ENCODE peak calls at places on chromosomes 4 and X, in seven cellular contexts. One of them, this sample, is unnamed.

GRCh38 chr4:143762511-143762910 is 62.0 kb upstream of the FREM3 start:
- DNase-seq in astrocyte: no peak
- DNase-seq in lung: no peak
- DNase-seq in CD4-positive, CD25-positive, alpha-beta regulatory T cell: no peak
- DNase-seq in A549: no peak
- DNase-seq in GM06990: no peak
- DNase-seq in astrocyte of the spinal cord: no peak
- DNase-seq in this sample: no peak

GRCh38 chr4:24850669-24851068 is 55.3 kb downstream of the SOD3 start:
- DNase-seq in astrocyte: peak
- DNase-seq in lung: no peak
- DNase-seq in CD4-positive, CD25-positive, alpha-beta regulatory T cell: no peak
- DNase-seq in A549: peak
- DNase-seq in GM06990: no peak
- DNase-seq in astrocyte of the spinal cord: peak
- DNase-seq in this sample: peak

GRCh38 chr4:102799816-102800215 is 27.5 kb downstream of the UBE2D3 start:
- DNase-seq in astrocyte: no peak
- DNase-seq in lung: no peak
- DNase-seq in CD4-positive, CD25-positive, alpha-beta regulatory T cell: no peak
- DNase-seq in A549: no peak
- DNase-seq in GM06990: no peak
- DNase-seq in astrocyte of the spinal cord: peak
- DNase-seq in this sample: no peak

GRCh38 chrX:136586386-136586785 is 54.4 kb downstream of the VGLL1 start:
- DNase-seq in astrocyte: peak
- DNase-seq in lung: no peak
- DNase-seq in CD4-positive, CD25-positive, alpha-beta regulatory T cell: no peak
- DNase-seq in A549: no peak
- DNase-seq in GM06990: no peak
- DNase-seq in astrocyte of the spinal cord: peak
- DNase-seq in this sample: no peak

GRCh38 chr4:69689530-69690111 is 36.6 kb upstream of the UGT2A1 start:
- DNase-seq in astrocyte: peak
- DNase-seq in lung: no peak
- DNase-seq in CD4-positive, CD25-positive, alpha-beta regulatory T cell: no peak
- DNase-seq in A549: peak
- DNase-seq in GM06990: peak
- DNase-seq in astrocyte of the spinal cord: peak
- DNase-seq in this sample: no peak

GRCh38 chr4:93237526-93237925 is 591.0 kb upstream of the ATOH1 start:
- DNase-seq in astrocyte: no peak
- DNase-seq in lung: no peak
- DNase-seq in CD4-positive, CD25-positive, alpha-beta regulatory T cell: no peak
- DNase-seq in A549: no peak
- DNase-seq in GM06990: no peak
- DNase-seq in astrocyte of the spinal cord: no peak
- DNase-seq in this sample: no peak

GRCh38 chr4:128600410-128600809 is 209.1 kb upstream of the JADE1 start:
- DNase-seq in astrocyte: no peak
- DNase-seq in lung: no peak
- DNase-seq in CD4-positive, CD25-positive, alpha-beta regulatory T cell: no peak
- DNase-seq in A549: no peak
- DNase-seq in GM06990: no peak
- DNase-seq in astrocyte of the spinal cord: peak
- DNase-seq in this sample: no peak

GRCh38 chrX:124606724-124607123 is 260.4 kb downstream of the SH2D1A start:
- DNase-seq in astrocyte: no peak
- DNase-seq in lung: no peak
- DNase-seq in CD4-positive, CD25-positive, alpha-beta regulatory T cell: no peak
- DNase-seq in A549: no peak
- DNase-seq in GM06990: no peak
- DNase-seq in astrocyte of the spinal cord: no peak
- DNase-seq in this sample: no peak

GRCh38 chr4:100421356-100421978 is 96.4 kb downstream of the EMCN start:
- DNase-seq in astrocyte: peak
- DNase-seq in lung: no peak
- DNase-seq in CD4-positive, CD25-positive, alpha-beta regulatory T cell: no peak
- DNase-seq in A549: peak
- DNase-seq in GM06990: no peak
- DNase-seq in astrocyte of the spinal cord: peak
- DNase-seq in this sample: no peak

GRCh38 chr4:162847945-162848549 is 318.6 kb downstream of the NAF1 start:
- DNase-seq in astrocyte: no peak
- DNase-seq in lung: no peak
- DNase-seq in CD4-positive, CD25-positive, alpha-beta regulatory T cell: no peak
- DNase-seq in A549: no peak
- DNase-seq in GM06990: no peak
- DNase-seq in astrocyte of the spinal cord: no peak
- DNase-seq in this sample: no peak

GRCh38 chr4:79915276-79915675 is 157.8 kb downstream of the ANTXR2 start:
- DNase-seq in astrocyte: no peak
- DNase-seq in lung: no peak
- DNase-seq in CD4-positive, CD25-positive, alpha-beta regulatory T cell: no peak
- DNase-seq in A549: no peak
- DNase-seq in GM06990: no peak
- DNase-seq in astrocyte of the spinal cord: no peak
- DNase-seq in this sample: no peak

GRCh38 chr4:188941524-188942109 is 802.4 kb downstream of the TRIML1 start:
- DNase-seq in astrocyte: peak
- DNase-seq in lung: no peak
- DNase-seq in CD4-positive, CD25-positive, alpha-beta regulatory T cell: no peak
- DNase-seq in A549: peak
- DNase-seq in GM06990: no peak
- DNase-seq in astrocyte of the spinal cord: peak
- DNase-seq in this sample: peak

GRCh38 chr4:39698424-39699009 is 581 bp downstream of the UBE2K start:
- DNase-seq in astrocyte: peak
- DNase-seq in lung: peak
- DNase-seq in CD4-positive, CD25-positive, alpha-beta regulatory T cell: no peak
- DNase-seq in A549: no peak
- DNase-seq in GM06990: no peak
- DNase-seq in astrocyte of the spinal cord: peak
- DNase-seq in this sample: peak

GRCh38 chr4:11475871-11476270 is 47.2 kb upstream of the HS3ST1 start:
- DNase-seq in astrocyte: no peak
- DNase-seq in lung: no peak
- DNase-seq in CD4-positive, CD25-positive, alpha-beta regulatory T cell: no peak
- DNase-seq in A549: no peak
- DNase-seq in GM06990: no peak
- DNase-seq in astrocyte of the spinal cord: no peak
- DNase-seq in this sample: no peak

GRCh38 chrX:74009041-74009440 is 294.9 kb upstream of the ZCCHC13 start:
- DNase-seq in astrocyte: peak
- DNase-seq in lung: no peak
- DNase-seq in CD4-positive, CD25-positive, alpha-beta regulatory T cell: no peak
- DNase-seq in A549: no peak
- DNase-seq in GM06990: no peak
- DNase-seq in astrocyte of the spinal cord: no peak
- DNase-seq in this sample: peak

GRCh38 chr4:138561276-138561880 is 319.2 kb upstream of the SLC7A11 start:
- DNase-seq in astrocyte: no peak
- DNase-seq in lung: no peak
- DNase-seq in CD4-positive, CD25-positive, alpha-beta regulatory T cell: no peak
- DNase-seq in A549: no peak
- DNase-seq in GM06990: no peak
- DNase-seq in astrocyte of the spinal cord: no peak
- DNase-seq in this sample: no peak

GRCh38 chr4:74237425-74237966 is 70.8 kb upstream of the EPGN start:
- DNase-seq in astrocyte: no peak
- DNase-seq in lung: no peak
- DNase-seq in CD4-positive, CD25-positive, alpha-beta regulatory T cell: no peak
- DNase-seq in A549: no peak
- DNase-seq in GM06990: no peak
- DNase-seq in astrocyte of the spinal cord: no peak
- DNase-seq in this sample: no peak

GRCh38 chrX:49072712-49073095 is 1.1 kb downstream of the PRAF2 start:
- DNase-seq in astrocyte: no peak
- DNase-seq in lung: no peak
- DNase-seq in CD4-positive, CD25-positive, alpha-beta regulatory T cell: no peak
- DNase-seq in A549: no peak
- DNase-seq in GM06990: no peak
- DNase-seq in astrocyte of the spinal cord: no peak
- DNase-seq in this sample: no peak
- H3K4me3 ChIP-seq in astrocyte: peak
- H3K4me3 ChIP-seq in lung: no peak
- H3K4me3 ChIP-seq in CD4-positive, CD25-positive, alpha-beta regulatory T cell: peak
- H3K4me3 ChIP-seq in A549: peak
- H3K4me3 ChIP-seq in GM06990: no peak
- H3K4me3 ChIP-seq in astrocyte of the spinal cord: peak
- H3K4me3 ChIP-seq in this sample: peak

GRCh38 chr4:187108846-187109245 is 385.2 kb upstream of the FAT1 start:
- DNase-seq in astrocyte: no peak
- DNase-seq in lung: no peak
- DNase-seq in CD4-positive, CD25-positive, alpha-beta regulatory T cell: no peak
- DNase-seq in A549: no peak
- DNase-seq in GM06990: no peak
- DNase-seq in astrocyte of the spinal cord: peak
- DNase-seq in this sample: no peak
- H3K4me3 ChIP-seq in astrocyte: no peak
- H3K4me3 ChIP-seq in lung: no peak
- H3K4me3 ChIP-seq in CD4-positive, CD25-positive, alpha-beta regulatory T cell: no peak
- H3K4me3 ChIP-seq in A549: no peak
- H3K4me3 ChIP-seq in GM06990: no peak
- H3K4me3 ChIP-seq in astrocyte of the spinal cord: no peak
- H3K4me3 ChIP-seq in this sample: no peak

GRCh38 chr4:8278009-8278395 is 8.4 kb downstream of the HTRA3 start:
- DNase-seq in astrocyte: no peak
- DNase-seq in lung: no peak
- DNase-seq in CD4-positive, CD25-positive, alpha-beta regulatory T cell: no peak
- DNase-seq in A549: no peak
- DNase-seq in GM06990: no peak
- DNase-seq in astrocyte of the spinal cord: no peak
- DNase-seq in this sample: no peak

GRCh38 chr4:8276358-8277240 is 7.0 kb downstream of the HTRA3 start:
- DNase-seq in astrocyte: no peak
- DNase-seq in lung: no peak
- DNase-seq in CD4-positive, CD25-positive, alpha-beta regulatory T cell: no peak
- DNase-seq in A549: no peak
- DNase-seq in GM06990: no peak
- DNase-seq in astrocyte of the spinal cord: peak
- DNase-seq in this sample: peak

GRCh38 chr4:8275511-8275910 is 6.0 kb downstream of the HTRA3 start:
- DNase-seq in astrocyte: no peak
- DNase-seq in lung: no peak
- DNase-seq in CD4-positive, CD25-positive, alpha-beta regulatory T cell: no peak
- DNase-seq in A549: no peak
- DNase-seq in GM06990: no peak
- DNase-seq in astrocyte of the spinal cord: no peak
- DNase-seq in this sample: no peak

GRCh38 chr4:8278421-8279287 is 9.1 kb downstream of the HTRA3 start:
- DNase-seq in astrocyte: peak
- DNase-seq in lung: no peak
- DNase-seq in CD4-positive, CD25-positive, alpha-beta regulatory T cell: no peak
- DNase-seq in A549: no peak
- DNase-seq in GM06990: no peak
- DNase-seq in astrocyte of the spinal cord: peak
- DNase-seq in this sample: peak

GRCh38 chr4:8277356-8278008 is 7.9 kb downstream of the HTRA3 start:
- DNase-seq in astrocyte: no peak
- DNase-seq in lung: no peak
- DNase-seq in CD4-positive, CD25-positive, alpha-beta regulatory T cell: no peak
- DNase-seq in A549: no peak
- DNase-seq in GM06990: no peak
- DNase-seq in astrocyte of the spinal cord: no peak
- DNase-seq in this sample: no peak
- H3K4me3 ChIP-seq in astrocyte: no peak
- H3K4me3 ChIP-seq in lung: no peak
- H3K4me3 ChIP-seq in CD4-positive, CD25-positive, alpha-beta regulatory T cell: no peak
- H3K4me3 ChIP-seq in A549: no peak
- H3K4me3 ChIP-seq in GM06990: no peak
- H3K4me3 ChIP-seq in astrocyte of the spinal cord: no peak
- H3K4me3 ChIP-seq in this sample: no peak

DNA sequence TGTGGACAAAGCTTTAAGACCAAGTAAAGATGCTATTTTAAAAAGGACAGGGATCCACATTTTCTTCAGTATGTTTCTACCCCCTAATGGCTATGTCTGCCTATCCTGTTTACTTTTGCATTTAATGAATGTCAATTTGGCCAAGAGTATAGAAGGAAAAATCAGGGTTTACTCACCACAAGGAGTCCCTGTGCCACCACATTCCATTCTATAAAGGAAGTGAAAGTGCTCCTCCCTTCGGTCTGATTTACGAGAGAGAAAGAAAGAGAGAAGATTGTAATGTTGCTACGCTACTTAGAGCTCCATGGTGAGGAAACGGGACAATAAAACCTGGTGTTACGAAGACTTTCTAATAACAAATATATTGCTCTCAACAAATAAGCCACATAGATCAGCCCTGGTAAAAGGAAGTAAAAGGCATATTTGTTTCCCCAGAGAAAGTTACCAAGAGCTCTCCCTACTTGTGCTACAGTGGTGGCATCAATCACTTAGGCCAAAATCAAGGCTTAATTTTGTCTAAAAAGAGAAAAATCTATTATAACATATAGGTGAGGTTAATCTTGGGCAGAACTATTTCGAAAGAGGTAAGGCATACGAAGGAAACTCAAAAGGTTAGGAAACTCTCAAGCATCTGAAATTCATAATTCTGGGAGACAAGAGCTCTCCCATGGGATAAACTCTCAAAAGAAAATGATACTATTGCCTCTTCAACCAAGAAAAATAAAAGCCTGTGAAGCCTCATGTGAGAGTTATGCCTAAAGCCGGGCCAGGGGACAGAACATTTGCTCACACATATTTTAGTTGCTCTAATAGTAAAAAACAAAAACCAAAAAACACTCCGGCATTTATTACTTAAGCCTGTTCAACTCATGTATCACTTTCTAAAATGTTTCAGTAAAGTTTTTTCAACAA is 29.5 kb downstream of the TAPT1 start:
- DNase-seq in astrocyte: peak
- DNase-seq in lung: no peak
- DNase-seq in CD4-positive, CD25-positive, alpha-beta regulatory T cell: no peak
- DNase-seq in A549: peak
- DNase-seq in GM06990: no peak
- DNase-seq in astrocyte of the spinal cord: peak
- DNase-seq in this sample: peak
- H3K4me3 ChIP-seq in astrocyte: peak
- H3K4me3 ChIP-seq in lung: no peak
- H3K4me3 ChIP-seq in CD4-positive, CD25-positive, alpha-beta regulatory T cell: no peak
- H3K4me3 ChIP-seq in A549: peak
- H3K4me3 ChIP-seq in GM06990: no peak
- H3K4me3 ChIP-seq in astrocyte of the spinal cord: peak
- H3K4me3 ChIP-seq in this sample: no peak

GRCh38 chr4:2412885-2413716 is 5.3 kb downstream of the ZFYVE28 start:
- DNase-seq in astrocyte: peak
- DNase-seq in lung: peak
- DNase-seq in CD4-positive, CD25-positive, alpha-beta regulatory T cell: peak
- DNase-seq in A549: peak
- DNase-seq in GM06990: peak
- DNase-seq in astrocyte of the spinal cord: peak
- DNase-seq in this sample: peak
- H3K4me3 ChIP-seq in astrocyte: peak
- H3K4me3 ChIP-seq in lung: no peak
- H3K4me3 ChIP-seq in CD4-positive, CD25-positive, alpha-beta regulatory T cell: peak
- H3K4me3 ChIP-seq in A549: peak
- H3K4me3 ChIP-seq in GM06990: peak
- H3K4me3 ChIP-seq in astrocyte of the spinal cord: peak
- H3K4me3 ChIP-seq in this sample: peak

GRCh38 chr4:164856396-164856795 is 20.6 kb upstream of the APELA start:
- DNase-seq in astrocyte: no peak
- DNase-seq in lung: no peak
- DNase-seq in CD4-positive, CD25-positive, alpha-beta regulatory T cell: no peak
- DNase-seq in A549: no peak
- DNase-seq in GM06990: no peak
- DNase-seq in astrocyte of the spinal cord: no peak
- DNase-seq in this sample: no peak
- H3K4me3 ChIP-seq in astrocyte: no peak
- H3K4me3 ChIP-seq in lung: no peak
- H3K4me3 ChIP-seq in CD4-positive, CD25-positive, alpha-beta regulatory T cell: no peak
- H3K4me3 ChIP-seq in A549: no peak
- H3K4me3 ChIP-seq in GM06990: no peak
- H3K4me3 ChIP-seq in astrocyte of the spinal cord: no peak
- H3K4me3 ChIP-seq in this sample: no peak